ENCODE peak calls at places on chromosome 18, in nine cellular contexts. G, I, E, X, Q, D, R, W and M are unnamed samples.

GRCh38 chr18:4319738-4320677 is 135.1 kb downstream of the DLGAP1 start:
- DNase-seq in G (no peak), I (no peak), E (no peak), X (no peak), Q (peak), D (no peak), R (no peak), W (no peak), M (no peak)

GRCh38 chr18:38493991-38494559 is 928.5 kb upstream of the CELF4 start:
- DNase-seq in G (no peak), I (no peak), E (no peak), X (peak), Q (no peak), D (no peak), R (no peak), W (no peak), M (no peak)

GRCh38 chr18:7102131-7102530 is 15.5 kb downstream of the LAMA1 start:
- DNase-seq in G (no peak), I (no peak), E (no peak), X (no peak), Q (no peak), D (no peak), R (no peak), W (no peak), M (no peak)

GRCh38 chr18:293557-293956 is 25.7 kb upstream of the THOC1 start:
- DNase-seq in G (no peak), I (peak), E (no peak), X (no peak), Q (no peak), D (no peak), R (no peak), W (peak), M (no peak)

GRCh38 chr18:76955529-76956170 is 133.3 kb downstream of the ZNF236 start:
- DNase-seq in G (no peak), I (no peak), E (peak), X (no peak), Q (no peak), D (no peak), R (peak), W (no peak), M (no peak)

GRCh38 chr18:55403555-55403954 is 184.4 kb downstream of the TCF4 start:
- DNase-seq in G (no peak), I (no peak), E (no peak), X (no peak), Q (no peak), D (no peak), R (no peak), W (no peak), M (no peak)

GRCh38 chr18:55863876-55864275 is 275.9 kb upstream of the TCF4 start:
- DNase-seq in G (no peak), I (no peak), E (no peak), X (no peak), Q (no peak), D (no peak), R (no peak), W (no peak), M (no peak)

GRCh38 chr18:75083761-75084160 is 125.2 kb downstream of the PTGR3 start:
- DNase-seq in G (no peak), I (no peak), E (no peak), X (no peak), Q (no peak), D (no peak), R (no peak), W (no peak), M (peak)

GRCh38 chr18:13278231-13278630 is 59.7 kb downstream of the LDLRAD4 start:
- DNase-seq in G (peak), I (no peak), E (no peak), X (no peak), Q (no peak), D (no peak), R (peak), W (no peak), M (no peak)

GRCh38 chr18:48940854-48941531 is 9.8 kb downstream of the SMAD7 start:
- DNase-seq in G (no peak), I (no peak), E (no peak), X (no peak), Q (no peak), D (no peak), R (peak), W (no peak), M (no peak)

GRCh38 chr18:23134780-23135678 is at the start of gene CABLES1:
- DNase-seq in G (peak), I (peak), E (peak), X (peak), Q (peak), D (peak), R (peak), W (peak), M (peak)

GRCh38 chr18:54717673-54718435 is 110.4 kb upstream of the RAB27B start:
- DNase-seq in G (no peak), I (peak), E (no peak), X (no peak), Q (peak), D (no peak), R (no peak), W (peak), M (no peak)

GRCh38 chr18:34048423-34048822 is 176.3 kb downstream of the NOL4 start:
- DNase-seq in G (no peak), I (no peak), E (no peak), X (no peak), Q (no peak), D (no peak), R (no peak), W (no peak), M (no peak)

GRCh38 chr18:38575648-38576047 is 1010.0 kb upstream of the CELF4 start:
- DNase-seq in G (no peak), I (no peak), E (no peak), X (no peak), Q (no peak), D (no peak), R (no peak), W (no peak), M (no peak)

GRCh38 chr18:67305466-67305865 is 211.1 kb downstream of the DSEL start:
- DNase-seq in G (no peak), I (no peak), E (no peak), X (no peak), Q (no peak), D (peak), R (no peak), W (no peak), M (no peak)

GRCh38 chr18:46067431-46068007 is 4.5 kb downstream of the PSTPIP2 start:
- DNase-seq in G (no peak), I (peak), E (no peak), X (no peak), Q (no peak), D (no peak), R (no peak), W (peak), M (no peak)

GRCh38 chr18:63309422-63309821 is 10.1 kb downstream of the BCL2 start:
- DNase-seq in G (no peak), I (no peak), E (no peak), X (no peak), Q (no peak), D (no peak), R (no peak), W (no peak), M (no peak)

DNA sequence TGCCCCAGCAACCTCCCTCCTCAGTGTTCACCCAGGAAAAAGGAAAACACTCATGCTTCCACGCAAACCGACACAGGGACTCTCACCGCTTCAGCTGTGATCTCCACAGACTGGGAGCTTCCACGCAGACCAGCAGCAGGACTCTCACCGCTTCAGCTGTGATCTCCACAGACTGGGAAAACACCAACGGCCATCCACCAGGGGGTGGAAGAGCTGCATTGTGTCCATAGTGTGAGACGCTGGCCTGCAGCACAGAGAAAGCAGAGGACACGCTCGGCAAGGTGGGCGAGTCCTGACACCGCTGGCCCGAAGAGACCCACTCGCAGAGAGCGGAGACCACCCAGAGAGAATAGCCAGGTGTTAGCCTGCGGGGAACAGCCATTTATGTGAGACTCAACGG is 42.5 kb upstream of the NFATC1 start:
- DNase-seq in G (no peak), I (no peak), E (no peak), X (no peak), Q (no peak), D (no peak), R (no peak), W (peak), M (no peak)
- TF ChIP-seq CTCF in G (no peak), I (peak), E (no peak), X (no peak), Q (no peak), D (no peak), R (no peak), W (peak), M (no peak)

DNA sequence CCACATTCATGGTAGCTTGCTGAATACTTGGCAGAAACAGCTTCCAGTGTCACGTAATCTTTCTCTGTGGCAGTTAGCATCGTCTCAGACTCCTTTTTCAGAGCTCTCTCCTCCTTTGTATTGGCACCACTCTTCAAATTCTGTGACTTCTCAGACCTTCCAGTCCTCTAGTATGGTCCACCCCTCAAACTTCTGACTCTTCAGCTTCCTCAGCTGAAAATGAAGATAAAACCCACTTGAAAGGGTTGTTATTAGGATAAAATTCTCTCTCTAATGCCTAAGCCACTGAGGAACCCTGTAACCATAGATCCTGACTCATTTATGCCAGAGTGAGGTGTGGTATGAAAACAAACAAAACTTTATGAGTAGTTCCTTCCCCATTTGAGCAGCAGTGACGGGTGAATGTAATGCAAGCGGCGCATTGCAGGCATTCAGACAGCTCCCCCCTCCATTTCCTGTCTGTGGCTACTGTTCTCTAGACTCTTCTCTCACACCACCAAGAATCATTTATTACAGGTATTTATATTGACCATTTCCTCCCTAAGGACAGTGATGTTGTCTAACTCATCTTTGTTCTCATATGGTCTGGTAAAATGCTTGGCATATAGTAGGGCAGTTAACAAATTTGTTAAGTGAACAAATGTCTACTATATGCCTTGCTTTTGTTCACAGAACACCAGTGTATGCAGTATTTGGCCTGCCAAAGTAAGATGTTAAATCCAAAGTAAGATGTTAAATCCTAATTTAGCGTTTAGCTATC is 35.3 kb downstream of the GALNT1 start:
- DNase-seq in G (peak), I (peak), E (peak), X (peak), Q (peak), D (no peak), R (peak), W (peak), M (no peak)
- TF ChIP-seq CTCF in G (no peak), I (no peak), E (no peak), X (no peak), Q (no peak), D (no peak), R (no peak), W (no peak), M (no peak)

GRCh38 chr18:79926715-79927596 is 24.5 kb downstream of the SLC66A2 start:
- DNase-seq in G (peak), I (no peak), E (no peak), X (no peak), Q (no peak), D (peak), R (peak), W (no peak), M (peak)
- TF ChIP-seq CTCF in G (no peak), I (no peak), E (no peak), X (no peak), Q (no peak), D (no peak), R (no peak), W (no peak), M (no peak)

GRCh38 chr18:35443847-35444246 is 53.9 kb downstream of the INO80C start:
- DNase-seq in G (no peak), I (no peak), E (no peak), X (no peak), Q (no peak), D (no peak), R (no peak), W (no peak), M (no peak)

GRCh38 chr18:35444636-35445035 is 53.1 kb downstream of the INO80C start:
- DNase-seq in G (no peak), I (no peak), E (no peak), X (no peak), Q (no peak), D (no peak), R (no peak), W (no peak), M (no peak)

GRCh38 chr18:35442701-35443100 is 55.1 kb downstream of the INO80C start:
- DNase-seq in G (no peak), I (no peak), E (no peak), X (no peak), Q (no peak), D (no peak), R (no peak), W (no peak), M (no peak)

GRCh38 chr18:35443434-35443833 is 54.3 kb downstream of the INO80C start:
- DNase-seq in G (no peak), I (no peak), E (no peak), X (no peak), Q (no peak), D (no peak), R (no peak), W (no peak), M (no peak)

GRCh38 chr18:35441857-35442595 is 55.7 kb downstream of the INO80C start:
- DNase-seq in G (no peak), I (peak), E (no peak), X (no peak), Q (no peak), D (no peak), R (no peak), W (no peak), M (no peak)
- TF ChIP-seq CTCF in G (no peak), I (peak), E (no peak), X (no peak), Q (no peak), D (no peak), R (no peak), W (no peak), M (peak)

GRCh38 chr18:37343542-37343851 is 222.1 kb downstream of the CELF4 start:
- DNase-seq in G (no peak), I (no peak), E (no peak), X (no peak), Q (no peak), D (no peak), R (no peak), W (no peak), M (no peak)
- TF ChIP-seq CTCF in G (no peak), I (no peak), E (no peak), X (no peak), Q (no peak), D (no peak), R (no peak), W (no peak), M (no peak)

GRCh38 chr18:24734058-24734457 is 273.6 kb downstream of the HRH4 start:
- DNase-seq in G (no peak), I (no peak), E (no peak), X (peak), Q (no peak), D (no peak), R (no peak), W (no peak), M (peak)
- TF ChIP-seq CTCF in G (no peak), I (no peak), E (no peak), X (no peak), Q (no peak), D (no peak), R (no peak), W (no peak), M (peak)

GRCh38 chr18:21260621-21261020 is 18.6 kb downstream of the GREB1L start:
- DNase-seq in G (no peak), I (no peak), E (no peak), X (no peak), Q (no peak), D (no peak), R (no peak), W (no peak), M (no peak)

GRCh38 chr18:21264651-21265050 is 22.6 kb downstream of the GREB1L start:
- DNase-seq in G (no peak), I (peak), E (no peak), X (peak), Q (no peak), D (no peak), R (no peak), W (peak), M (no peak)

GRCh38 chr18:21262244-21262643 is 20.2 kb downstream of the GREB1L start:
- DNase-seq in G (no peak), I (no peak), E (no peak), X (no peak), Q (no peak), D (no peak), R (no peak), W (no peak), M (no peak)

GRCh38 chr18:21262979-21263378 is 20.9 kb downstream of the GREB1L start:
- DNase-seq in G (no peak), I (no peak), E (no peak), X (no peak), Q (no peak), D (no peak), R (no peak), W (peak), M (no peak)

GRCh38 chr18:21261352-21261751 is 19.3 kb downstream of the GREB1L start:
- DNase-seq in G (no peak), I (no peak), E (no peak), X (no peak), Q (no peak), D (no peak), R (no peak), W (no peak), M (no peak)
- TF ChIP-seq CTCF in G (no peak), I (no peak), E (no peak), X (no peak), Q (no peak), D (no peak), R (no peak), W (no peak), M (no peak)

GRCh38 chr18:58845913-58846312 is 18.8 kb upstream of the ZNF532 start:
- DNase-seq in G (no peak), I (no peak), E (no peak), X (no peak), Q (no peak), D (no peak), R (no peak), W (no peak), M (no peak)
- TF ChIP-seq CTCF in G (no peak), I (no peak), E (no peak), X (no peak), Q (no peak), D (no peak), R (no peak), W (no peak), M (no peak)